ENCODE peak calls at places on chromosomes 7 and 10, in seven cellular contexts. One of them, this sample, is unnamed.
A peak's percentile ranks its signal among the peaks of the same experiment; 100 is the strongest.

GRCh38 chr7:128103498-128104108 is 72.4 kb upstream of the LRRC4 start:
- ATAC-seq in CD4-positive, CD25-positive, alpha-beta regulatory T cell: no peak
- ATAC-seq in left lung: peak; percentile 25
- ATAC-seq in GM23338: peak; percentile 24
- ATAC-seq in GM12878: peak; percentile 68
- ATAC-seq in IMR-90: peak; percentile 25
- ATAC-seq in HepG2: peak; percentile 65
- ATAC-seq in this sample: peak; percentile 33

GRCh38 chr10:20004087-20004523 is 187.9 kb downstream of the PLXDC2 start:
- ATAC-seq in HepG2: no peak
- ATAC-seq in GM12878: peak; percentile 85
- ATAC-seq in GM23338: no peak
- ATAC-seq in CD4-positive, CD25-positive, alpha-beta regulatory T cell: peak; percentile 11
- ATAC-seq in left lung: peak; percentile 64
- ATAC-seq in IMR-90: peak; percentile 31
- ATAC-seq in this sample: peak; percentile 60

GRCh38 chr7:134452991-134453473 is 5.9 kb downstream of the AKR1B1 start:
- ATAC-seq in IMR-90: no peak
- ATAC-seq in HepG2: no peak
- ATAC-seq in GM23338: no peak
- ATAC-seq in left lung: no peak
- ATAC-seq in GM12878: no peak
- ATAC-seq in CD4-positive, CD25-positive, alpha-beta regulatory T cell: no peak
- ATAC-seq in this sample: no peak

GRCh38 chr7:143398616-143399015 is 10.0 kb downstream of the EPHA1 start:
- ATAC-seq in GM12878: no peak
- ATAC-seq in left lung: no peak
- ATAC-seq in HepG2: no peak
- ATAC-seq in IMR-90: no peak
- ATAC-seq in CD4-positive, CD25-positive, alpha-beta regulatory T cell: no peak
- ATAC-seq in GM23338: no peak
- ATAC-seq in this sample: no peak

GRCh38 chr10:106795619-106796018 is 368.9 kb downstream of the SORCS1 start:
- ATAC-seq in GM23338: peak; percentile 89
- ATAC-seq in left lung: peak; percentile 81
- ATAC-seq in CD4-positive, CD25-positive, alpha-beta regulatory T cell: no peak
- ATAC-seq in GM12878: peak; percentile 98
- ATAC-seq in IMR-90: no peak
- ATAC-seq in HepG2: peak; percentile 66
- ATAC-seq in this sample: peak; percentile 83

GRCh38 chr10:77577666-77578229 is 59.9 kb downstream of the KCNMA1 start:
- ATAC-seq in HepG2: no peak
- ATAC-seq in GM12878: no peak
- ATAC-seq in IMR-90: no peak
- ATAC-seq in GM23338: no peak
- ATAC-seq in left lung: no peak
- ATAC-seq in CD4-positive, CD25-positive, alpha-beta regulatory T cell: no peak
- ATAC-seq in this sample: no peak

GRCh38 chr7:129373651-129374428 is 60.4 kb upstream of the STRIP2 start:
- ATAC-seq in CD4-positive, CD25-positive, alpha-beta regulatory T cell: no peak
- ATAC-seq in GM23338: no peak
- ATAC-seq in IMR-90: no peak
- ATAC-seq in GM12878: no peak
- ATAC-seq in HepG2: no peak
- ATAC-seq in left lung: no peak
- ATAC-seq in this sample: no peak

GRCh38 chr7:158849553-158850389 is 6.6 kb upstream of the DYNC2I1 start:
- ATAC-seq in GM23338: no peak
- ATAC-seq in HepG2: peak; percentile 89
- ATAC-seq in left lung: no peak
- ATAC-seq in CD4-positive, CD25-positive, alpha-beta regulatory T cell: no peak
- ATAC-seq in GM12878: no peak
- ATAC-seq in IMR-90: no peak
- ATAC-seq in this sample: no peak

GRCh38 chr7:47669178-47669878 is 87.4 kb upstream of the TNS3 start:
- ATAC-seq in IMR-90: peak; percentile 83
- ATAC-seq in GM23338: no peak
- ATAC-seq in GM12878: peak; percentile 97
- ATAC-seq in HepG2: peak; percentile 34
- ATAC-seq in left lung: peak; percentile 97
- ATAC-seq in CD4-positive, CD25-positive, alpha-beta regulatory T cell: peak; percentile 64
- ATAC-seq in this sample: peak; percentile 78

GRCh38 chr7:42877852-42878251 is 34.0 kb downstream of the C7orf25 start:
- ATAC-seq in GM23338: no peak
- ATAC-seq in left lung: peak; percentile 17
- ATAC-seq in IMR-90: no peak
- ATAC-seq in CD4-positive, CD25-positive, alpha-beta regulatory T cell: no peak
- ATAC-seq in HepG2: no peak
- ATAC-seq in GM12878: no peak
- ATAC-seq in this sample: no peak

GRCh38 chr7:64999165-65000004 is 7.1 kb downstream of the ERV3-1 start:
- ATAC-seq in CD4-positive, CD25-positive, alpha-beta regulatory T cell: no peak
- ATAC-seq in left lung: peak; percentile 45
- ATAC-seq in GM23338: no peak
- ATAC-seq in IMR-90: peak; percentile 37
- ATAC-seq in HepG2: peak; percentile 71
- ATAC-seq in GM12878: peak; percentile 51
- ATAC-seq in this sample: peak; percentile 35

GRCh38 chr10:90968448-90969086 is 47.7 kb upstream of the ANKRD1 start:
- ATAC-seq in left lung: no peak
- ATAC-seq in HepG2: no peak
- ATAC-seq in GM12878: no peak
- ATAC-seq in GM23338: no peak
- ATAC-seq in IMR-90: peak; percentile 49
- ATAC-seq in CD4-positive, CD25-positive, alpha-beta regulatory T cell: no peak
- ATAC-seq in this sample: no peak

GRCh38 chr10:61170594-61170993 is 226.6 kb upstream of the RHOBTB1 start:
- ATAC-seq in HepG2: no peak
- ATAC-seq in GM23338: no peak
- ATAC-seq in IMR-90: no peak
- ATAC-seq in GM12878: no peak
- ATAC-seq in left lung: no peak
- ATAC-seq in CD4-positive, CD25-positive, alpha-beta regulatory T cell: no peak
- ATAC-seq in this sample: no peak

GRCh38 chr7:35286422-35286821 is 32.5 kb upstream of the TBX20 start:
- ATAC-seq in HepG2: no peak
- ATAC-seq in GM23338: no peak
- ATAC-seq in GM12878: no peak
- ATAC-seq in IMR-90: no peak
- ATAC-seq in CD4-positive, CD25-positive, alpha-beta regulatory T cell: no peak
- ATAC-seq in left lung: no peak
- ATAC-seq in this sample: no peak

GRCh38 chr7:21383833-21384220 is 44.1 kb upstream of the SP4 start:
- ATAC-seq in HepG2: no peak
- ATAC-seq in CD4-positive, CD25-positive, alpha-beta regulatory T cell: peak; percentile 24
- ATAC-seq in IMR-90: no peak
- ATAC-seq in GM23338: no peak
- ATAC-seq in GM12878: peak; percentile 88
- ATAC-seq in left lung: no peak
- ATAC-seq in this sample: no peak

GRCh38 chr10:91742189-91742588 is 56.0 kb upstream of the TNKS2 start:
- ATAC-seq in CD4-positive, CD25-positive, alpha-beta regulatory T cell: no peak
- ATAC-seq in GM23338: no peak
- ATAC-seq in GM12878: no peak
- ATAC-seq in IMR-90: no peak
- ATAC-seq in HepG2: no peak
- ATAC-seq in left lung: no peak
- ATAC-seq in this sample: no peak

GRCh38 chr10:46536781-46537180 is 19.7 kb downstream of the GPRIN2 start:
- ATAC-seq in IMR-90: no peak
- ATAC-seq in GM12878: no peak
- ATAC-seq in left lung: no peak
- ATAC-seq in GM23338: peak; percentile 8
- ATAC-seq in HepG2: no peak
- ATAC-seq in CD4-positive, CD25-positive, alpha-beta regulatory T cell: no peak
- ATAC-seq in this sample: no peak

GRCh38 chr10:44464503-44464902 is 79.6 kb upstream of the CXCL12 start:
- ATAC-seq in CD4-positive, CD25-positive, alpha-beta regulatory T cell: no peak
- ATAC-seq in GM23338: no peak
- ATAC-seq in HepG2: no peak
- ATAC-seq in GM12878: no peak
- ATAC-seq in IMR-90: no peak
- ATAC-seq in left lung: no peak
- ATAC-seq in this sample: no peak

GRCh38 chr7:774161-775109 is 47.4 kb upstream of the PRKAR1B start:
- ATAC-seq in left lung: peak; percentile 85
- ATAC-seq in IMR-90: peak; percentile 89
- ATAC-seq in GM23338: peak; percentile 90
- ATAC-seq in GM12878: peak; percentile 90
- ATAC-seq in CD4-positive, CD25-positive, alpha-beta regulatory T cell: peak; percentile 57
- ATAC-seq in HepG2: peak; percentile 64
- ATAC-seq in this sample: peak; percentile 48

DNA sequence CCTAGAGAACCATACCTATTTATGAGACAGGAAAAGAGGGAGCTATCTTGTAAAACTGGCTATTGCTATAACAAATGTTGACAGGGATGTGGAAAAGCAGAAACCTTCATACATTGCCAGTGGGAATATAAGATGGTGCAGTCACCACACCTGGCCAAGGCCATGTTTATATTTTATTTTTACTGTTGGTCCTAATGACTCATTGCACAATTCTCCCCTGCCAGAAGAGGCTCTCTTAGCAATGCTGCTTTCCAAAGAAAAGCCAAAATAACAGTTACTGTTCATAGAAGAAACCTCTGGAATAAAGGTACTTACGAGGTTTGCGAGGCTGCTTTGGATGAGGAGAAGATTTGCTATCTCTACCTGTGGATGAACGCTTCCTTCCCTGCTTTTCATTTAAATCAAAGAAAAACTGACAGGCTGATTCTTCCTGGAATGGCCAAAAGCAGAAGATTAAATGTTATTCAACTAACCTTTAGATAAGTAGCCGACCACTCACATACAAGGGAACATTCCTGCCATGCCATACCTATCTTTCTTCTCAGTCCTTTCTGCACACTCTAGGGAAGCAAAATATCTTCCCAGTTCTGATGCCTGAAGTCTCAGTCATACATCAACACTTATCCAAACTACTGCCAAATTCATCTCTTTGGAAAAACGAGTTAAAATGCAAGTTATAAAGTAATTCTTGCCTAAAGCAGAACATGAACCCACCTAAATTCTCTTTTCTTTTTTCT is 16.3 kb upstream of the CHUK start:
- ATAC-seq in left lung: no peak
- ATAC-seq in GM12878: no peak
- ATAC-seq in HepG2: no peak
- ATAC-seq in CD4-positive, CD25-positive, alpha-beta regulatory T cell: no peak
- ATAC-seq in GM23338: no peak
- ATAC-seq in IMR-90: peak; percentile 69
- ATAC-seq in this sample: no peak
- H3K36me3 ChIP-seq in left lung: peaks cover 96% of the 10 kb centered on the region
- H3K36me3 ChIP-seq in GM12878: peaks cover 10% of the 10 kb centered on the region
- H3K36me3 ChIP-seq in HepG2: peaks cover 62% of the 10 kb centered on the region
- H3K36me3 ChIP-seq in CD4-positive, CD25-positive, alpha-beta regulatory T cell: peaks cover 92% of the 10 kb centered on the region
- H3K36me3 ChIP-seq in GM23338: peaks cover 30% of the 10 kb centered on the region
- H3K36me3 ChIP-seq in IMR-90: peaks cover 21% of the 10 kb centered on the region
- H3K36me3 ChIP-seq in this sample: peaks cover 8% of the 10 kb centered on the region

GRCh38 chr10:68665841-68666240 is 55.2 kb upstream of the CCAR1 start:
- ATAC-seq in IMR-90: peak; percentile 33
- ATAC-seq in left lung: no peak
- ATAC-seq in CD4-positive, CD25-positive, alpha-beta regulatory T cell: no peak
- ATAC-seq in HepG2: no peak
- ATAC-seq in GM12878: no peak
- ATAC-seq in GM23338: no peak
- ATAC-seq in this sample: no peak

GRCh38 chr10:68668231-68668630 is 52.8 kb upstream of the CCAR1 start:
- ATAC-seq in GM23338: no peak
- ATAC-seq in HepG2: no peak
- ATAC-seq in GM12878: no peak
- ATAC-seq in IMR-90: no peak
- ATAC-seq in left lung: no peak
- ATAC-seq in CD4-positive, CD25-positive, alpha-beta regulatory T cell: no peak
- ATAC-seq in this sample: no peak

GRCh38 chr10:68668972-68669371 is 52.1 kb upstream of the CCAR1 start:
- ATAC-seq in GM23338: no peak
- ATAC-seq in CD4-positive, CD25-positive, alpha-beta regulatory T cell: no peak
- ATAC-seq in IMR-90: no peak
- ATAC-seq in left lung: no peak
- ATAC-seq in HepG2: no peak
- ATAC-seq in GM12878: no peak
- ATAC-seq in this sample: no peak

DNA sequence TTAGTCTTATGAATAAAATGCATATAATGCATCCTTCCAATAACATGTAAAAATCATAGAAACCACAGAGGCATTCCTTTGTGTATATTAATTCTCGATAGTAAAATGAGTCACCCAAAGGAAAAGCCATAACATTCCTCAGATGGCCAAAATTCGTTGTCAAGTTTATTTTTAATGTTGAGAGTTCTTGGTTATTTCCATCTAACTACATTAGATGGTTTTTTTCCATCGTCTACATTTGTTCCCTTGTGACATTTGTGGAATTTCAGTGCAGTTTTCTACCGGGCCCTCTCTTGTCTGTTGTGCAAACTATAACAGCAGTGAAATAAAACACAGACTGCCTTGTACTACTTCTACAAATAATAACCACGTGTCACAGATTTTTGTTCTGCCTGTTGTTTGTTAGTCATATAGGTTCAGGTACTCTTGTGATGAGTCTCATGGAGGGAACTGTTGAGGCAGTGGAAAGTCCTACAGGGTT is 54.7 kb upstream of the CCAR1 start:
- ATAC-seq in GM23338: no peak
- ATAC-seq in GM12878: no peak
- ATAC-seq in HepG2: no peak
- ATAC-seq in CD4-positive, CD25-positive, alpha-beta regulatory T cell: no peak
- ATAC-seq in left lung: no peak
- ATAC-seq in IMR-90: peak; percentile 91
- ATAC-seq in this sample: no peak
- H3K36me3 ChIP-seq in GM23338: peaks cover 25% of the 10 kb centered on the region
- H3K36me3 ChIP-seq in GM12878: no peaks in the 10 kb centered on the region
- H3K36me3 ChIP-seq in HepG2: peaks cover 45% of the 10 kb centered on the region
- H3K36me3 ChIP-seq in CD4-positive, CD25-positive, alpha-beta regulatory T cell: peaks cover 7% of the 10 kb centered on the region
- H3K36me3 ChIP-seq in left lung: no peaks in the 10 kb centered on the region
- H3K36me3 ChIP-seq in IMR-90: peaks cover 11% of the 10 kb centered on the region
- H3K36me3 ChIP-seq in this sample: peaks cover 26% of the 10 kb centered on the region

GRCh38 chr10:119673271-119673670 is 22.1 kb downstream of the BAG3 start:
- ATAC-seq in left lung: no peak
- ATAC-seq in GM12878: no peak
- ATAC-seq in CD4-positive, CD25-positive, alpha-beta regulatory T cell: no peak
- ATAC-seq in GM23338: no peak
- ATAC-seq in HepG2: no peak
- ATAC-seq in IMR-90: no peak
- ATAC-seq in this sample: no peak
- H3K36me3 ChIP-seq in left lung: peaks cover 82% of the 10 kb centered on the region
- H3K36me3 ChIP-seq in GM12878: peaks cover 22% of the 10 kb centered on the region
- H3K36me3 ChIP-seq in CD4-positive, CD25-positive, alpha-beta regulatory T cell: peaks cover 42% of the 10 kb centered on the region
- H3K36me3 ChIP-seq in GM23338: peaks cover 13% of the 10 kb centered on the region
- H3K36me3 ChIP-seq in HepG2: peaks cover 84% of the 10 kb centered on the region
- H3K36me3 ChIP-seq in IMR-90: peaks cover 64% of the 10 kb centered on the region
- H3K36me3 ChIP-seq in this sample: peaks cover 88% of the 10 kb centered on the region

GRCh38 chr7:148831782-148832181 is 52.3 kb downstream of the EZH2 start:
- ATAC-seq in left lung: no peak
- ATAC-seq in GM23338: no peak
- ATAC-seq in CD4-positive, CD25-positive, alpha-beta regulatory T cell: no peak
- ATAC-seq in HepG2: no peak
- ATAC-seq in GM12878: no peak
- ATAC-seq in IMR-90: no peak
- ATAC-seq in this sample: no peak
- H3K36me3 ChIP-seq in left lung: peaks cover 1% of the 10 kb centered on the region
- H3K36me3 ChIP-seq in GM23338: peaks cover 13% of the 10 kb centered on the region
- H3K36me3 ChIP-seq in CD4-positive, CD25-positive, alpha-beta regulatory T cell: peaks cover 21% of the 10 kb centered on the region
- H3K36me3 ChIP-seq in HepG2: peaks cover 37% of the 10 kb centered on the region
- H3K36me3 ChIP-seq in GM12878: peaks cover 2% of the 10 kb centered on the region
- H3K36me3 ChIP-seq in IMR-90: peaks cover 2% of the 10 kb centered on the region
- H3K36me3 ChIP-seq in this sample: no peaks in the 10 kb centered on the region

This sample was measured in gastroesophageal sphincter.